ENCODE peak calls at places on chromosomes 13 and 19, in five cellular contexts. G is H9, D is H1, X is neuronal stem cell, C is IMR-90. V is an unnamed sample.

GRCh38 chr13:27125357-27126282 is 46.0 kb downstream of the USP12 start:
- DNase-seq in G (no peak), D (no peak), X (no peak), C (no peak), V (peak; percentile 63)

GRCh38 chr13:44364601-44365000 is 9.0 kb upstream of the SERP2 start:
- DNase-seq in G (no peak), D (no peak), X (peak; percentile 51), C (peak; percentile 55), V (peak; percentile 96)

GRCh38 chr13:27353166-27353583 is 71.2 kb upstream of the GTF3A start:
- DNase-seq in G (no peak), D (no peak), X (no peak), C (peak; percentile 88), V (no peak)

GRCh38 chr19:43594081-43594697 is 1.7 kb downstream of the IRGQ start:
- DNase-seq in G (no peak), D (no peak), X (no peak), C (no peak), V (no peak)

GRCh38 chr19:33486407-33486806 is 35.2 kb downstream of the PEPD start:
- DNase-seq in G (no peak), D (no peak), X (no peak), C (no peak), V (no peak)

GRCh38 chr19:38933544-38933943 is 2.8 kb downstream of the MRPS12 start:
- DNase-seq in G (no peak), D (no peak), X (no peak), C (no peak), V (no peak)

GRCh38 chr13:75550159-75550567 is 572 bp downstream of the UCHL3 start:
- DNase-seq in G (no peak), D (no peak), X (no peak), C (peak; percentile 87), V (peak; percentile 52)

GRCh38 chr19:44582581-44583265 is 30.6 kb upstream of the IGSF23 start:
- DNase-seq in G (peak; percentile 79), D (peak; percentile 50), X (no peak), C (no peak), V (peak; percentile 82)

DNA sequence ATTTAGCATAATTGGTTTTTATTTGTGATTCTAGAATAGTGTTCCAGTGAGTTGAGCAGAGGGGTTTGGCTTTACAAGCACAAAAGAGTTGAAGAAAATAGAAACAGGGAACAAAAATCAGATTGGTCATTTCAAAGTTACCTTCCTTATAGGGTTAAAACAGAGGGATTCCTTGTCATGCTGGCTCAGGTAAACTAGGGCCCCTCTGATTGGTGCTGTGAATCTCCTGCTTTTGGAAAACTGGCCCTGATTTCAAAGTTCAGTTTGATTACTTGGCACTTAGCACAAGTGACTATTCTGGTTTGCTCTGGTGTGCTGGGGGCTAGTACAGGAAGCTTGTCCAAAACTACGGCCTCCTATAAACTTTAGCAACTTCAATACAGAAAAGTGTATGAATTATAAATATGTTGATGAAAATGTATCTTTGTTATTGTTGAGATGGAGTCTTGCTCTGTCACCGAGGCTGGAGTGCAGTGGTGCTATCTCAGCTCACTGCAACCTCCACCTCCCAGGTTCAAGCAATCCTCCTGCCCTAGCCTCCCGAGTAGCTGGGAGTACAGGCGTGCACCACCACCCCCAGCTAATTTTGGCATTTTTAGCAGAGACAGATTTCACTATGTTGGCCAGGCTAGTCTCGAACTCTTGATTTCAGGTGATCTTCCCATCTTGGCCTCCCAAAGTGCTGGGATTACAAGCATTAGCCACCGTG is 1.9 kb upstream of the MRPS31 start:
- DNase-seq in G (no peak), D (no peak), X (no peak), C (no peak), V (no peak)
- H2AFZ ChIP-seq in G (no peak overlapping the region), D (peak overlapping the region; percentile 23), X (peak overlapping the region; percentile 31), C (no peak overlapping the region), V (no peak overlapping the region)

GRCh38 chr13:112588490-112589297 is 741 bp upstream of the TUBGCP3 start:
- DNase-seq in G (no peak), D (no peak), X (no peak), C (no peak), V (no peak)

GRCh38 chr13:112587767-112588489 is at the start of gene TUBGCP3:
- DNase-seq in G (peak; percentile 72), D (no peak), X (peak; percentile 77), C (peak; percentile 78), V (peak; percentile 80)

GRCh38 chr13:112583592-112584277 is 4.2 kb downstream of the TUBGCP3 start:
- DNase-seq in G (no peak), D (no peak), X (no peak), C (no peak), V (no peak)

GRCh38 chr13:112586334-112586733 is 1.6 kb downstream of the TUBGCP3 start:
- DNase-seq in G (no peak), D (no peak), X (no peak), C (no peak), V (no peak)

GRCh38 chr13:112587359-112587766 is 590 bp downstream of the TUBGCP3 start:
- DNase-seq in G (peak; percentile 63), D (no peak), X (peak; percentile 58), C (peak; percentile 86), V (peak; percentile 81)
- H3K18ac ChIP-seq in G (peak overlapping the region; percentile 95), D (peak overlapping the region; percentile 63), X (peak overlapping the region; percentile 100), C (peak overlapping the region; percentile 54), V (peak overlapping the region; percentile 99)

DNA sequence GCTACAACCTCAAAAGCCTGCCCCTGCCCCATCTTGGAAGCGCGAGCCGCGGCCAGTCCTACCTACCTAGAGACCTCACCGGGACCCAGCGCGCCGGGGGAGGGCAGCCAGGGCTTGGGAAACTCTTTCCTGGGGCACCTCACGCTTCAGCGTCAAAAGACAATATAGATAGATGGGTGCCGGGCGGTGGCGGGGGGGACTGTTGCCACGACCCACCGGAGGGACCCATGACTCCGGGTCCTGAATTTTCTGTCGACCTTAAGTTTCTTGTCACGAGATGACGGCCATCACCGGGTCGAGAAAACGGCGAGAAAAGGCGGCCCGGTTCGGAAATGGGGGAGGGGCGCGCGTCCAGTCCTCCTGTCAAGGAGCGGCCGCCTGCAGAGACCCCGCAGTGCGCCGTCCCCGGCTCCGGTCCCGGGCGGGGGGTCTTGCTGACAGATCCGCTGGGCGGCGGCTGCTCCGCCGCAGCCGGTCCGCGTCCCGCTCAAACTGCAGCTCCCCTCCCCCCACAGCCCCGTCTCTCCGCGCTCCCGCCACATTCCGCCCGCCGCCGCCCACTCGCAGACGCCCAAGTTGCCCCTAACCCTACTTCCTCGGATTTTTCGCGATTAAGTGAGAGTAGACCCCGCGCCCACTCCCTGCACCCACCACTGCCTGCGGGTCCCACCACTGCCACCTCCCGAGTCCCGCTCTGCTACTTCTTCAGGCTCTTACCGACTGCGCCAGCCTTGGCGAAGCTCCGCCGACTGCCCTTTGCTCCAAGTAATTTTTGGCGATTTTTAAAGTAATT is 66.1 kb downstream of the KCNRG start:
- DNase-seq in G (peak; percentile 63), D (no peak), X (no peak), C (no peak), V (peak; percentile 61)
- H3K23ac ChIP-seq in G (no peak overlapping the region), D (no peak overlapping the region), X (peak overlapping the region; percentile 98), C (peak overlapping the region; percentile 79), V (no peak overlapping the region)

GRCh38 chr13:51541037-51541436 is 43.2 kb upstream of the WDFY2 start:
- DNase-seq in G (no peak), D (no peak), X (no peak), C (no peak), V (no peak)

GRCh38 chr13:51539887-51540286 is 44.4 kb upstream of the WDFY2 start:
- DNase-seq in G (no peak), D (no peak), X (no peak), C (peak; percentile 67), V (no peak)

GRCh38 chr13:51541809-51542258 is 42.4 kb upstream of the WDFY2 start:
- DNase-seq in G (no peak), D (no peak), X (no peak), C (no peak), V (no peak)

GRCh38 chr13:51538626-51539179 is 45.6 kb upstream of the WDFY2 start:
- DNase-seq in G (no peak), D (no peak), X (no peak), C (no peak), V (no peak)

DNA sequence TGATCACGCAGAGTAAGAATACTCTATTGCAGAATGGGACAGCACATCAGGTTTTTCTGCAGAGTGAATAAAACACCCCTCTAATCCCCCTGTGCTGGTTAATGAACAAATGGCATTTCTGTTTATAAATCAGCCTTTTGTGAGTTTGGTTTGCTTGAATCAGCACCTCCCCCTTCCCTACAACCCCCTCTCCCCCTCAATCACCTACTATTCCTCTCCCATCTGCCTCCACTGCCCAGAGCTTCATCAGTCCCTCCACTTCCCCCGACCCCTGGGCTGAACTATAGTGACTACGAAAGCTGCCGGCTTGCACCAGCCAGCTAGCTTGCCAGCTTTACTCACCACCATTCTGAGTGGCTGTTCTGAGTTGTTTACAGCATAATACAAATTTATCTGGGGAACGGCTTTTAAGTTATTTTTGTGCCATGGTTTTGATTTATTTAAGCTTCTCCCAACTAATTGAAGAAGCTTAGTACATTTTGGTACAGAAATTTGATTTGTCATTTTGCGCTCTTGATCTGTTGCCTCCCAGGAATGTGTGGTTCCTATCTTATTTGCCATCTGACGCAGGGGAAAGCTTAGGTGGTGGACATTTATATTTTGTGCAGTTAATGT is 41.8 kb upstream of the WDFY2 start:
- DNase-seq in G (no peak), D (no peak), X (no peak), C (peak; percentile 32), V (no peak)
- H2AFZ ChIP-seq in G (no peak overlapping the region), D (peak overlapping the region; percentile 78), X (peak overlapping the region; percentile 56), C (peak overlapping the region; percentile 73), V (no peak overlapping the region)